ENCODE peak calls at places on chromosomes 12 and 14, in seven cellular contexts. X is aorta; L is DMS79 treated with DMSO at 0.1 percent for 48 hours; C is colonic mucosa; B is AG09309; I is hepatocyte; M is CD4-positive, alpha-beta T cell. O is an unnamed sample.

GRCh38 chr12:29882771-29883315 is 99.1 kb upstream of the TMTC1 start:
- DNase-seq in X (no peak), L (no peak), C (no peak), B (no peak), I (no peak), M (no peak), O (no peak)

GRCh38 chr12:69007166-69007857 is 74.3 kb upstream of the CPM start:
- DNase-seq in X (no peak), L (peak), C (peak), B (peak), I (peak), M (no peak), O (no peak)

GRCh38 chr12:1326258-1326657 is 268.1 kb downstream of the FBXL14 start:
- DNase-seq in X (no peak), L (no peak), C (no peak), B (no peak), I (no peak), M (no peak), O (no peak)

GRCh38 chr12:121476477-121476876 is 76.6 kb downstream of the RNF34 start:
- DNase-seq in X (no peak), L (no peak), C (no peak), B (no peak), I (no peak), M (no peak), O (no peak)

GRCh38 chr14:90569201-90569600 is 172.4 kb downstream of the CALM1 start:
- DNase-seq in X (no peak), L (no peak), C (no peak), B (no peak), I (no peak), M (no peak), O (no peak)

GRCh38 chr14:97177016-97177415 is 379.8 kb downstream of the VRK1 start:
- DNase-seq in X (no peak), L (peak), C (no peak), B (no peak), I (peak), M (peak), O (no peak)

GRCh38 chr12:103558879-103559278 is 28.2 kb upstream of the STAB2 start:
- DNase-seq in X (no peak), L (no peak), C (no peak), B (no peak), I (no peak), M (no peak), O (no peak)

GRCh38 chr12:29200586-29200985 is 51.5 kb downstream of the FAR2 start:
- DNase-seq in X (no peak), L (no peak), C (no peak), B (no peak), I (no peak), M (no peak), O (no peak)

GRCh38 chr12:47987411-47988072 is 16.7 kb downstream of the COL2A1 start:
- DNase-seq in X (no peak), L (no peak), C (no peak), B (no peak), I (no peak), M (no peak), O (no peak)

GRCh38 chr12:77940566-77940965 is 109.9 kb downstream of the NAV3 start:
- DNase-seq in X (no peak), L (no peak), C (no peak), B (no peak), I (no peak), M (no peak), O (no peak)

GRCh38 chr14:60169722-60170121 is 4.5 kb upstream of the DHRS7 start:
- DNase-seq in X (no peak), L (no peak), C (no peak), B (no peak), I (no peak), M (no peak), O (no peak)